ENCODE peak calls at places on chromosome 22, in seven cellular contexts. One of them, this sample, is unnamed.

GRCh38 chr22:19377565-19378361 is 53.8 kb downstream of the HIRA start:
- DNase-seq in activated naive CD8-positive, alpha-beta T cell treated with anti-CD3 and anti-CD28 coated beads, Interleukin-2, amount 50 U/mL, for 24 hours: no peak
- DNase-seq in activated CD4-positive, alpha-beta T cell treated with anti-CD3 and anti-CD28 coated beads for 1 hour: no peak
- DNase-seq in fibroblast of lung: no peak
- DNase-seq in activated CD8-positive, alpha-beta memory T cell treated with anti-CD3 and anti-CD28 coated beads, Interleukin-2, amount 50 U/mL, for 4 hours: no peak
- DNase-seq in GM03348: no peak
- DNase-seq in NCI-H69: no peak
- DNase-seq in this sample: no peak

GRCh38 chr22:27157090-27157489 is 499.7 kb downstream of the MIAT start:
- DNase-seq in activated naive CD8-positive, alpha-beta T cell treated with anti-CD3 and anti-CD28 coated beads, Interleukin-2, amount 50 U/mL, for 24 hours: no peak
- DNase-seq in GM03348: no peak
- DNase-seq in NCI-H69: no peak
- DNase-seq in fibroblast of lung: no peak
- DNase-seq in activated CD4-positive, alpha-beta T cell treated with anti-CD3 and anti-CD28 coated beads for 1 hour: no peak
- DNase-seq in activated CD8-positive, alpha-beta memory T cell treated with anti-CD3 and anti-CD28 coated beads, Interleukin-2, amount 50 U/mL, for 4 hours: no peak
- DNase-seq in this sample: no peak

GRCh38 chr22:37147186-37147990 is 2.3 kb downstream of the IL2RB start:
- DNase-seq in GM03348: no peak
- DNase-seq in activated CD4-positive, alpha-beta T cell treated with anti-CD3 and anti-CD28 coated beads for 1 hour: no peak
- DNase-seq in activated naive CD8-positive, alpha-beta T cell treated with anti-CD3 and anti-CD28 coated beads, Interleukin-2, amount 50 U/mL, for 24 hours: peak
- DNase-seq in fibroblast of lung: no peak
- DNase-seq in activated CD8-positive, alpha-beta memory T cell treated with anti-CD3 and anti-CD28 coated beads, Interleukin-2, amount 50 U/mL, for 4 hours: no peak
- DNase-seq in NCI-H69: no peak
- DNase-seq in this sample: no peak

GRCh38 chr22:24592144-24592845 is 578 bp downstream of the LRRC75B start:
- DNase-seq in GM03348: peak
- DNase-seq in activated CD8-positive, alpha-beta memory T cell treated with anti-CD3 and anti-CD28 coated beads, Interleukin-2, amount 50 U/mL, for 4 hours: no peak
- DNase-seq in activated CD4-positive, alpha-beta T cell treated with anti-CD3 and anti-CD28 coated beads for 1 hour: no peak
- DNase-seq in fibroblast of lung: no peak
- DNase-seq in NCI-H69: peak
- DNase-seq in activated naive CD8-positive, alpha-beta T cell treated with anti-CD3 and anti-CD28 coated beads, Interleukin-2, amount 50 U/mL, for 24 hours: no peak
- DNase-seq in this sample: peak

GRCh38 chr22:38230108-38230825 is 28.5 kb downstream of the MAFF start:
- DNase-seq in NCI-H69: peak
- DNase-seq in activated naive CD8-positive, alpha-beta T cell treated with anti-CD3 and anti-CD28 coated beads, Interleukin-2, amount 50 U/mL, for 24 hours: peak
- DNase-seq in activated CD8-positive, alpha-beta memory T cell treated with anti-CD3 and anti-CD28 coated beads, Interleukin-2, amount 50 U/mL, for 4 hours: peak
- DNase-seq in GM03348: no peak
- DNase-seq in activated CD4-positive, alpha-beta T cell treated with anti-CD3 and anti-CD28 coated beads for 1 hour: no peak
- DNase-seq in fibroblast of lung: no peak
- DNase-seq in this sample: peak

GRCh38 chr22:23862103-23862502 is 4.4 kb downstream of the SLC2A11 start:
- DNase-seq in fibroblast of lung: peak
- DNase-seq in activated CD8-positive, alpha-beta memory T cell treated with anti-CD3 and anti-CD28 coated beads, Interleukin-2, amount 50 U/mL, for 4 hours: no peak
- DNase-seq in activated naive CD8-positive, alpha-beta T cell treated with anti-CD3 and anti-CD28 coated beads, Interleukin-2, amount 50 U/mL, for 24 hours: peak
- DNase-seq in GM03348: peak
- DNase-seq in NCI-H69: peak
- DNase-seq in activated CD4-positive, alpha-beta T cell treated with anti-CD3 and anti-CD28 coated beads for 1 hour: no peak
- DNase-seq in this sample: peak

GRCh38 chr22:43252319-43252718 is 65.4 kb upstream of the TTLL12 start:
- DNase-seq in NCI-H69: no peak
- DNase-seq in activated naive CD8-positive, alpha-beta T cell treated with anti-CD3 and anti-CD28 coated beads, Interleukin-2, amount 50 U/mL, for 24 hours: no peak
- DNase-seq in activated CD8-positive, alpha-beta memory T cell treated with anti-CD3 and anti-CD28 coated beads, Interleukin-2, amount 50 U/mL, for 4 hours: no peak
- DNase-seq in GM03348: no peak
- DNase-seq in activated CD4-positive, alpha-beta T cell treated with anti-CD3 and anti-CD28 coated beads for 1 hour: no peak
- DNase-seq in fibroblast of lung: no peak
- DNase-seq in this sample: no peak

GRCh38 chr22:37018815-37019308 is 385 bp downstream of the TST start:
- DNase-seq in fibroblast of lung: peak
- DNase-seq in GM03348: peak
- DNase-seq in NCI-H69: peak
- DNase-seq in activated CD4-positive, alpha-beta T cell treated with anti-CD3 and anti-CD28 coated beads for 1 hour: no peak
- DNase-seq in activated naive CD8-positive, alpha-beta T cell treated with anti-CD3 and anti-CD28 coated beads, Interleukin-2, amount 50 U/mL, for 24 hours: no peak
- DNase-seq in activated CD8-positive, alpha-beta memory T cell treated with anti-CD3 and anti-CD28 coated beads, Interleukin-2, amount 50 U/mL, for 4 hours: no peak
- DNase-seq in this sample: peak

GRCh38 chr22:17243524-17243923 is 24.3 kb upstream of the ADA2 start:
- DNase-seq in activated CD8-positive, alpha-beta memory T cell treated with anti-CD3 and anti-CD28 coated beads, Interleukin-2, amount 50 U/mL, for 4 hours: no peak
- DNase-seq in NCI-H69: no peak
- DNase-seq in GM03348: no peak
- DNase-seq in activated CD4-positive, alpha-beta T cell treated with anti-CD3 and anti-CD28 coated beads for 1 hour: no peak
- DNase-seq in fibroblast of lung: no peak
- DNase-seq in activated naive CD8-positive, alpha-beta T cell treated with anti-CD3 and anti-CD28 coated beads, Interleukin-2, amount 50 U/mL, for 24 hours: no peak
- DNase-seq in this sample: peak

GRCh38 chr22:44026066-44026629 is 2.0 kb downstream of the PARVB start:
- DNase-seq in GM03348: peak
- DNase-seq in activated CD4-positive, alpha-beta T cell treated with anti-CD3 and anti-CD28 coated beads for 1 hour: no peak
- DNase-seq in NCI-H69: no peak
- DNase-seq in activated naive CD8-positive, alpha-beta T cell treated with anti-CD3 and anti-CD28 coated beads, Interleukin-2, amount 50 U/mL, for 24 hours: no peak
- DNase-seq in activated CD8-positive, alpha-beta memory T cell treated with anti-CD3 and anti-CD28 coated beads, Interleukin-2, amount 50 U/mL, for 4 hours: no peak
- DNase-seq in fibroblast of lung: no peak
- DNase-seq in this sample: peak

GRCh38 chr22:46829140-46829891 is 66.9 kb downstream of the TBC1D22A start:
- DNase-seq in activated CD8-positive, alpha-beta memory T cell treated with anti-CD3 and anti-CD28 coated beads, Interleukin-2, amount 50 U/mL, for 4 hours: no peak
- DNase-seq in activated naive CD8-positive, alpha-beta T cell treated with anti-CD3 and anti-CD28 coated beads, Interleukin-2, amount 50 U/mL, for 24 hours: no peak
- DNase-seq in GM03348: peak
- DNase-seq in activated CD4-positive, alpha-beta T cell treated with anti-CD3 and anti-CD28 coated beads for 1 hour: no peak
- DNase-seq in fibroblast of lung: peak
- DNase-seq in NCI-H69: no peak
- DNase-seq in this sample: peak

GRCh38 chr22:42683599-42684283 is 34.5 kb upstream of the CYB5R3 start:
- DNase-seq in activated CD8-positive, alpha-beta memory T cell treated with anti-CD3 and anti-CD28 coated beads, Interleukin-2, amount 50 U/mL, for 4 hours: no peak
- DNase-seq in fibroblast of lung: no peak
- DNase-seq in activated naive CD8-positive, alpha-beta T cell treated with anti-CD3 and anti-CD28 coated beads, Interleukin-2, amount 50 U/mL, for 24 hours: no peak
- DNase-seq in NCI-H69: no peak
- DNase-seq in GM03348: peak
- DNase-seq in activated CD4-positive, alpha-beta T cell treated with anti-CD3 and anti-CD28 coated beads for 1 hour: no peak
- DNase-seq in this sample: peak

GRCh38 chr22:38924197-38924952 is 33.0 kb upstream of the APOBEC3A start:
- DNase-seq in activated naive CD8-positive, alpha-beta T cell treated with anti-CD3 and anti-CD28 coated beads, Interleukin-2, amount 50 U/mL, for 24 hours: no peak
- DNase-seq in activated CD4-positive, alpha-beta T cell treated with anti-CD3 and anti-CD28 coated beads for 1 hour: no peak
- DNase-seq in activated CD8-positive, alpha-beta memory T cell treated with anti-CD3 and anti-CD28 coated beads, Interleukin-2, amount 50 U/mL, for 4 hours: no peak
- DNase-seq in NCI-H69: peak
- DNase-seq in GM03348: peak
- DNase-seq in fibroblast of lung: peak
- DNase-seq in this sample: peak

GRCh38 chr22:46754110-46754799 is 8.2 kb upstream of the TBC1D22A start:
- DNase-seq in GM03348: peak
- DNase-seq in activated naive CD8-positive, alpha-beta T cell treated with anti-CD3 and anti-CD28 coated beads, Interleukin-2, amount 50 U/mL, for 24 hours: no peak
- DNase-seq in fibroblast of lung: peak
- DNase-seq in activated CD4-positive, alpha-beta T cell treated with anti-CD3 and anti-CD28 coated beads for 1 hour: no peak
- DNase-seq in activated CD8-positive, alpha-beta memory T cell treated with anti-CD3 and anti-CD28 coated beads, Interleukin-2, amount 50 U/mL, for 4 hours: peak
- DNase-seq in NCI-H69: peak
- DNase-seq in this sample: peak

GRCh38 chr22:44201556-44202129 is 20.9 kb downstream of the PARVG start:
- DNase-seq in activated naive CD8-positive, alpha-beta T cell treated with anti-CD3 and anti-CD28 coated beads, Interleukin-2, amount 50 U/mL, for 24 hours: no peak
- DNase-seq in activated CD8-positive, alpha-beta memory T cell treated with anti-CD3 and anti-CD28 coated beads, Interleukin-2, amount 50 U/mL, for 4 hours: no peak
- DNase-seq in activated CD4-positive, alpha-beta T cell treated with anti-CD3 and anti-CD28 coated beads for 1 hour: no peak
- DNase-seq in fibroblast of lung: no peak
- DNase-seq in GM03348: no peak
- DNase-seq in NCI-H69: no peak
- DNase-seq in this sample: no peak

GRCh38 chr22:49779226-49779625 is 48.4 kb downstream of the BRD1 start:
- DNase-seq in fibroblast of lung: no peak
- DNase-seq in activated naive CD8-positive, alpha-beta T cell treated with anti-CD3 and anti-CD28 coated beads, Interleukin-2, amount 50 U/mL, for 24 hours: no peak
- DNase-seq in activated CD8-positive, alpha-beta memory T cell treated with anti-CD3 and anti-CD28 coated beads, Interleukin-2, amount 50 U/mL, for 4 hours: no peak
- DNase-seq in GM03348: no peak
- DNase-seq in NCI-H69: no peak
- DNase-seq in activated CD4-positive, alpha-beta T cell treated with anti-CD3 and anti-CD28 coated beads for 1 hour: no peak
- DNase-seq in this sample: no peak

GRCh38 chr22:39253427-39254070 is 8.8 kb upstream of the PDGFB start:
- DNase-seq in activated naive CD8-positive, alpha-beta T cell treated with anti-CD3 and anti-CD28 coated beads, Interleukin-2, amount 50 U/mL, for 24 hours: peak
- DNase-seq in NCI-H69: peak
- DNase-seq in activated CD4-positive, alpha-beta T cell treated with anti-CD3 and anti-CD28 coated beads for 1 hour: no peak
- DNase-seq in activated CD8-positive, alpha-beta memory T cell treated with anti-CD3 and anti-CD28 coated beads, Interleukin-2, amount 50 U/mL, for 4 hours: no peak
- DNase-seq in GM03348: peak
- DNase-seq in fibroblast of lung: peak
- DNase-seq in this sample: peak